ENCODE peak calls at places on chromosomes 5 and 9, in ten cellular contexts. Q is H54; J is ovary; K is smooth muscle cell of the brain vasculature; W is T1000; T is globus pallidus; H is M059J; N is activated CD4-positive, alpha-beta T cell treated with anti-CD3 and anti-CD28 coated beads for 36 hours; Z is neuronal stem cell; V is activated naive CD4-positive, alpha-beta T cell treated with Interleukin-2 at 50 U/mL for 16 hours. I is an unnamed sample.

GRCh38 chr5:73823508-73823925 is 197.5 kb downstream of the ARHGEF28 start:
- DNase-seq in J (no peak), N (no peak), Z (no peak), K (no peak), Q (no peak), T (no peak), W (no peak), H (peak), V (no peak), I (no peak)

GRCh38 chr9:130343445-130343918 is 77.9 kb downstream of the HMCN2 start:
- DNase-seq in W (no peak), K (no peak), Q (no peak), Z (peak), H (no peak), J (peak), V (peak), T (no peak), N (peak), I (no peak)

GRCh38 chr9:23621166-23621565 is 204.9 kb downstream of the ELAVL2 start:
- DNase-seq in N (no peak), K (no peak), J (no peak), T (no peak), H (peak), Z (no peak), Q (peak), W (peak), V (no peak), I (no peak)

GRCh38 chr9:137007060-137007815 is 10.9 kb upstream of the CLIC3 start:
- DNase-seq in Q (no peak), J (peak), W (no peak), K (peak), H (no peak), N (no peak), T (no peak), Z (no peak), V (no peak), I (no peak)

GRCh38 chr9:89408628-89409101 is 89.2 kb downstream of the SEMA4D start:
- DNase-seq in V (peak), T (no peak), H (peak), Z (no peak), Q (no peak), J (no peak), N (peak), W (no peak), K (no peak), I (no peak)

GRCh38 chr5:53035868-53036381 is 46.8 kb downstream of the ITGA2 start:
- DNase-seq in H (peak), Q (no peak), V (no peak), J (no peak), N (peak), K (no peak), W (no peak), Z (no peak), T (no peak), I (peak)

GRCh38 chr9:108049026-108049591 is 559.5 kb upstream of the KLF4 start:
- DNase-seq in T (no peak), N (no peak), V (no peak), K (peak), Q (peak), Z (no peak), H (peak), W (no peak), J (no peak), I (no peak)

GRCh38 chr9:83521017-83521810 is 17.0 kb downstream of the FRMD3 start:
- DNase-seq in H (peak), V (no peak), N (no peak), Q (no peak), W (no peak), T (no peak), J (no peak), K (no peak), Z (no peak), I (no peak)

GRCh38 chr5:155735388-155735787 is 591.6 kb upstream of the SGCD start:
- DNase-seq in K (no peak), N (no peak), H (no peak), W (no peak), T (no peak), Z (no peak), V (no peak), J (no peak), Q (no peak), I (no peak)

GRCh38 chr5:94192658-94193391 is 425.6 kb downstream of the KIAA0825 start:
- DNase-seq in J (no peak), Z (no peak), V (no peak), Q (no peak), K (no peak), H (no peak), T (no peak), N (no peak), W (no peak), I (no peak)

GRCh38 chr5:178130576-178131445 is at the start of gene RMND5B:
- DNase-seq in V (peak), Q (peak), N (peak), H (peak), K (no peak), J (peak), Z (peak), W (peak), T (peak), I (peak)

GRCh38 chr9:93296889-93297480 is 113.0 kb downstream of the WNK2 start:
- DNase-seq in J (peak), Z (no peak), N (no peak), W (no peak), V (no peak), Q (no peak), H (no peak), T (no peak), K (no peak), I (no peak)

GRCh38 chr5:15694694-15695093 is 194.7 kb downstream of the FBXL7 start:
- DNase-seq in Q (no peak), H (peak), K (no peak), V (no peak), J (no peak), T (no peak), W (no peak), N (no peak), Z (no peak), I (no peak)

GRCh38 chr5:108867661-108868060 is 120.0 kb downstream of the FER start:
- DNase-seq in H (no peak), T (no peak), J (no peak), K (no peak), N (no peak), Z (no peak), W (no peak), V (no peak), Q (no peak), I (no peak)

GRCh38 chr5:175671013-175671412 is 13.1 kb downstream of the HRH2 start:
- DNase-seq in W (no peak), H (no peak), K (no peak), V (no peak), Q (no peak), J (no peak), N (no peak), T (no peak), Z (no peak), I (no peak)

GRCh38 chr9:90447773-90448172 is 194.9 kb downstream of the DIRAS2 start:
- DNase-seq in Q (no peak), K (no peak), H (no peak), V (no peak), T (no peak), Z (no peak), N (no peak), W (no peak), J (no peak), I (no peak)

GRCh38 chr5:10842823-10843222 is 81.8 kb upstream of the DAP start:
- DNase-seq in H (no peak), W (no peak), Z (no peak), K (no peak), J (no peak), N (no peak), Q (no peak), V (no peak), T (no peak), I (no peak)

GRCh38 chr5:81165493-81166119 is 67.5 kb upstream of the CKMT2 start:
- DNase-seq in T (peak), J (peak), W (peak), N (peak), V (peak), Z (peak), Q (peak), K (no peak), H (peak), I (peak)

I was measured in NT2/D1.